ENCODE peak calls at places on chromosomes 5 and 9, in seven cellular contexts. One of them, this sample, is unnamed. For H3K27me3, the result is how much of the 10 kb centered on the place peaks cover.

GRCh38 chr5:139574641-139575312 is 13.6 kb downstream of the UBE2D2 start:
- DNase-seq in fibroblast of lung: peak
- DNase-seq in tibial artery: no peak
- DNase-seq in endothelial cell of umbilical vein: peak
- DNase-seq in left ventricle myocardium inferior: no peak
- DNase-seq in tibial nerve: no peak
- DNase-seq in dorsolateral prefrontal cortex: no peak
- DNase-seq in this sample: peak

GRCh38 chr5:138033275-138033808 is 463 bp upstream of the FAM13B start:
- DNase-seq in fibroblast of lung: peak
- DNase-seq in tibial artery: no peak
- DNase-seq in endothelial cell of umbilical vein: no peak
- DNase-seq in left ventricle myocardium inferior: no peak
- DNase-seq in tibial nerve: no peak
- DNase-seq in dorsolateral prefrontal cortex: no peak
- DNase-seq in this sample: no peak

GRCh38 chr9:82764270-82764669 is 298.7 kb downstream of the RASEF start:
- DNase-seq in fibroblast of lung: no peak
- DNase-seq in tibial artery: no peak
- DNase-seq in endothelial cell of umbilical vein: peak
- DNase-seq in left ventricle myocardium inferior: no peak
- DNase-seq in tibial nerve: no peak
- DNase-seq in dorsolateral prefrontal cortex: no peak
- DNase-seq in this sample: no peak

GRCh38 chr5:39201160-39201794 is 18.1 kb downstream of the FYB1 start:
- DNase-seq in fibroblast of lung: no peak
- DNase-seq in tibial artery: no peak
- DNase-seq in endothelial cell of umbilical vein: no peak
- DNase-seq in left ventricle myocardium inferior: no peak
- DNase-seq in tibial nerve: no peak
- DNase-seq in dorsolateral prefrontal cortex: no peak
- DNase-seq in this sample: no peak

GRCh38 chr9:128224877-128225276 is 21.7 kb downstream of the DNM1 start:
- DNase-seq in fibroblast of lung: no peak
- DNase-seq in tibial artery: no peak
- DNase-seq in endothelial cell of umbilical vein: no peak
- DNase-seq in left ventricle myocardium inferior: no peak
- DNase-seq in tibial nerve: no peak
- DNase-seq in dorsolateral prefrontal cortex: no peak
- DNase-seq in this sample: no peak

GRCh38 chr5:176678584-176678983 is 31.3 kb downstream of the TSPAN17 start:
- DNase-seq in fibroblast of lung: no peak
- DNase-seq in tibial artery: no peak
- DNase-seq in endothelial cell of umbilical vein: no peak
- DNase-seq in left ventricle myocardium inferior: no peak
- DNase-seq in tibial nerve: no peak
- DNase-seq in dorsolateral prefrontal cortex: no peak
- DNase-seq in this sample: no peak

GRCh38 chr5:83453937-83454336 is 17.6 kb upstream of the VCAN start:
- DNase-seq in fibroblast of lung: no peak
- DNase-seq in tibial artery: no peak
- DNase-seq in endothelial cell of umbilical vein: no peak
- DNase-seq in left ventricle myocardium inferior: no peak
- DNase-seq in tibial nerve: no peak
- DNase-seq in dorsolateral prefrontal cortex: no peak
- DNase-seq in this sample: no peak

GRCh38 chr5:66701244-66701643 is 105.1 kb downstream of the MAST4 start:
- DNase-seq in fibroblast of lung: no peak
- DNase-seq in tibial artery: no peak
- DNase-seq in endothelial cell of umbilical vein: no peak
- DNase-seq in left ventricle myocardium inferior: no peak
- DNase-seq in tibial nerve: no peak
- DNase-seq in dorsolateral prefrontal cortex: no peak
- DNase-seq in this sample: no peak

DNA sequence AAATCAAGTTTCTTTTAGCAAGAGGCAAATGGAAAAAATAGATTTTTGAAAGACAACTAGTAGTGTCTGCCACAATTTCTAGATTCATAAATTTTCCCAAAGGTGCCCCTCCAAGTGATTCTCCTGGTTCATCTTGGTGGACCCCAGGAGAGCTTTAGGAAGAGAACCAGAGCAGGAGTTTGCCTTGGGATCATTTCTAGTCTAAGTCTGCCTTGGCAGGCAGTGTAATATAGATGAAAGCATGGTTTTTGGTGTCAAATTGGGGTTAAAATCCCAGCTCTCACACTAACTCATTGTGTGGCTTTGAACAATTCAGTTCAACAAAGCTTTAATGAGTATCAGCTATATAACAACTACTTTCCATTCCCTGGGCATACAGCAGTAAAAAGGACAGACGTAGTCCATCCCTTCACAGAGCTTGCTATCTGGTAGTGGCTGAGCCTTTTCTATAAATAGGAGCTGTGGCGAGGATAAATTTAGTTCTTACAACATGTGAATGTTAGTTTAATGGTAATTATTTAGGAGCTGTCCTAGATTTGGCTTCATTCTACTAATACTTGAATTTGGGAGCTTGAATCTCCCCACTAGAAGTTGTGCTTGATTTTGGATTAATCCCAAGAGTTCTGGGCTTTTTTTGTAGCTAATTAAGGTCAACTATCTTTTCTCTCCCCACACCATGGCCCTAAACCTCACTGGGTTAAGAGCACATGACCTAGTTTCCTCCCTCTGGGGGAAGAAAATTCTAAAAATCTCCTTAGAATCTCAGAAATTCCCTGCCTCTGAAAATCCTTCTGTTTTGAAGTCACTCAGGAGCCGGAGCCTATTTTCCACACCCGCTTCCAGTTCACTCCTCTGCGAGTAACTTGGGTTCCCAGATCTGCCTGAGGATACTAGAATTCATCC is 197.8 kb downstream of the PCSK1 start:
- DNase-seq in fibroblast of lung: peak
- DNase-seq in tibial artery: no peak
- DNase-seq in endothelial cell of umbilical vein: no peak
- DNase-seq in left ventricle myocardium inferior: no peak
- DNase-seq in tibial nerve: no peak
- DNase-seq in dorsolateral prefrontal cortex: no peak
- DNase-seq in this sample: no peak
- H3K4me3 ChIP-seq in fibroblast of lung: no peak
- H3K4me3 ChIP-seq in tibial artery: peak
- H3K4me3 ChIP-seq in endothelial cell of umbilical vein: no peak
- H3K4me3 ChIP-seq in left ventricle myocardium inferior: peak
- H3K4me3 ChIP-seq in tibial nerve: no peak
- H3K4me3 ChIP-seq in dorsolateral prefrontal cortex: no peak
- H3K4me3 ChIP-seq in this sample: no peak

GRCh38 chr5:1919209-1919566 is 36.5 kb upstream of the IRX4 start:
- DNase-seq in fibroblast of lung: no peak
- DNase-seq in tibial artery: no peak
- DNase-seq in endothelial cell of umbilical vein: no peak
- DNase-seq in left ventricle myocardium inferior: no peak
- DNase-seq in tibial nerve: no peak
- DNase-seq in dorsolateral prefrontal cortex: no peak
- DNase-seq in this sample: no peak
- H3K27me3 ChIP-seq in fibroblast of lung: under half
- H3K27me3 ChIP-seq in tibial artery: under half
- H3K27me3 ChIP-seq in endothelial cell of umbilical vein: under half
- H3K27me3 ChIP-seq in left ventricle myocardium inferior: under half
- H3K27me3 ChIP-seq in tibial nerve: under half
- H3K27me3 ChIP-seq in dorsolateral prefrontal cortex: under half
- H3K27me3 ChIP-seq in this sample: under half

GRCh38 chr5:3599283-3600105 is 3.9 kb downstream of the IRX1 start:
- DNase-seq in fibroblast of lung: peak
- DNase-seq in tibial artery: no peak
- DNase-seq in endothelial cell of umbilical vein: no peak
- DNase-seq in left ventricle myocardium inferior: no peak
- DNase-seq in tibial nerve: no peak
- DNase-seq in dorsolateral prefrontal cortex: no peak
- DNase-seq in this sample: peak
- H3K4me3 ChIP-seq in fibroblast of lung: no peak
- H3K4me3 ChIP-seq in tibial artery: no peak
- H3K4me3 ChIP-seq in endothelial cell of umbilical vein: no peak
- H3K4me3 ChIP-seq in left ventricle myocardium inferior: no peak
- H3K4me3 ChIP-seq in tibial nerve: no peak
- H3K4me3 ChIP-seq in dorsolateral prefrontal cortex: no peak
- H3K4me3 ChIP-seq in this sample: peak

GRCh38 chr5:173327084-173327947 is 898 bp downstream of the STC2 start:
- DNase-seq in fibroblast of lung: peak
- DNase-seq in tibial artery: no peak
- DNase-seq in endothelial cell of umbilical vein: peak
- DNase-seq in left ventricle myocardium inferior: no peak
- DNase-seq in tibial nerve: no peak
- DNase-seq in dorsolateral prefrontal cortex: no peak
- DNase-seq in this sample: peak
- H3K27me3 ChIP-seq in fibroblast of lung: under half
- H3K27me3 ChIP-seq in tibial artery: half or more
- H3K27me3 ChIP-seq in endothelial cell of umbilical vein: under half
- H3K27me3 ChIP-seq in left ventricle myocardium inferior: under half
- H3K27me3 ChIP-seq in tibial nerve: under half
- H3K27me3 ChIP-seq in dorsolateral prefrontal cortex: half or more
- H3K27me3 ChIP-seq in this sample: under half

DNA sequence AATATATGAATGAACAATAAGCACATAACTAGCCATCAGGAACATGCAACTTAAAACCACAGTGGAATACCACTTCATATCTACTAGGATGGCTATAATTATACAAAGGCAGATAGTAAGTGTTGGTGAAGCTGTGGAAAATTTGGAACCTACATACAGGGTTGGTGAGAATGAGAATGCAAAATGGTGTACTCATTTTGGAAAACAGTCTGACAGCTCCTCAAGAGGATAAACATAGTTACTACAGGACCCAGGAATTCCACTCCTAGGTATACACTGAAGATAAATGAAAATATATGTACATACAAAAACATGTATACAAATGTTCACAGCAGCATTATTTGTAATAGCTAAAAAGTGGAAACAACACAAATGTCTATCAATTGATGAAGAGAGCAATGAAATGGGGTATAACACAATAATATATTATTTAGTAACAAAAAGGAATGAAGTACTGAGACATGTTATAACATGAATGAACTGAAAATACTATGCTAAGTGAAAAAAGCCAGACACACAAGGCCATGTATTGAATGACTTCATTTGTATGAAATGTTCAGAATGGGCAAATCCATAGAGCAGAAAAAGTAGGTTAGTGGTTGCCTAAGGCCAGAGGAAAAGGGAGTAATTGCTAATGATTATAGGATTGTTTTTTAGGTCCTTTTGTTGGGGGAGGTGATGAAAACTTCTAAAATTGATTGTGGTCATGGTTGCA is 31.2 kb upstream of the CDK5RAP2 start:
- DNase-seq in fibroblast of lung: no peak
- DNase-seq in tibial artery: no peak
- DNase-seq in endothelial cell of umbilical vein: no peak
- DNase-seq in left ventricle myocardium inferior: no peak
- DNase-seq in tibial nerve: no peak
- DNase-seq in dorsolateral prefrontal cortex: no peak
- DNase-seq in this sample: peak
- H3K4me3 ChIP-seq in fibroblast of lung: no peak
- H3K4me3 ChIP-seq in tibial artery: no peak
- H3K4me3 ChIP-seq in endothelial cell of umbilical vein: no peak
- H3K4me3 ChIP-seq in left ventricle myocardium inferior: no peak
- H3K4me3 ChIP-seq in tibial nerve: no peak
- H3K4me3 ChIP-seq in dorsolateral prefrontal cortex: no peak
- H3K4me3 ChIP-seq in this sample: no peak

GRCh38 chr5:171306785-171307591 is 2.1 kb upstream of the TLX3 start:
- DNase-seq in fibroblast of lung: no peak
- DNase-seq in tibial artery: no peak
- DNase-seq in endothelial cell of umbilical vein: no peak
- DNase-seq in left ventricle myocardium inferior: no peak
- DNase-seq in tibial nerve: no peak
- DNase-seq in dorsolateral prefrontal cortex: no peak
- DNase-seq in this sample: peak
- H3K27me3 ChIP-seq in fibroblast of lung: half or more
- H3K27me3 ChIP-seq in tibial artery: half or more
- H3K27me3 ChIP-seq in endothelial cell of umbilical vein: half or more
- H3K27me3 ChIP-seq in left ventricle myocardium inferior: half or more
- H3K27me3 ChIP-seq in tibial nerve: under half
- H3K27me3 ChIP-seq in dorsolateral prefrontal cortex: half or more
- H3K27me3 ChIP-seq in this sample: half or more

DNA sequence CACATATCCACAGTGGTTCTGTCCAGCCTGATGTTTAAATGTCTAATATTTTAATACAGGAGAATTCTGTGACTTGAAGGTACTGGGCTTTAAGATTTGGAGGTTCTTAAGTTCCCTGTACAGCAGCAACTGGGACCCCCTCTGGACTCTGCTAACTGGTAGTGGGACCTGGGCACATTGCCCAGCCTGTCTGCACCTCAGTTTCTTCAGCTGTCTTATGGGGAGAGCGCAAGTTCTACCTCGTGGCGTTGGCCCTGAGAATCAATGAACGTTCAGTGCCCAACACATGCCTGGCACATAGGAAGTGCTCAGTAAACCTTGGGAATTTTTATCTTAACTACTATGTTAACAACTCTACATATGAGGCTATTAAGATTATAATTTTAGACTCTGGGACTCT is 1.4 kb downstream of the SLC2A6 start:
- DNase-seq in fibroblast of lung: no peak
- DNase-seq in tibial artery: no peak
- DNase-seq in endothelial cell of umbilical vein: no peak
- DNase-seq in left ventricle myocardium inferior: no peak
- DNase-seq in tibial nerve: no peak
- DNase-seq in dorsolateral prefrontal cortex: no peak
- DNase-seq in this sample: no peak
- H3K4me3 ChIP-seq in fibroblast of lung: no peak
- H3K4me3 ChIP-seq in tibial artery: no peak
- H3K4me3 ChIP-seq in endothelial cell of umbilical vein: no peak
- H3K4me3 ChIP-seq in left ventricle myocardium inferior: no peak
- H3K4me3 ChIP-seq in tibial nerve: no peak
- H3K4me3 ChIP-seq in dorsolateral prefrontal cortex: no peak
- H3K4me3 ChIP-seq in this sample: no peak